ENCODE peak calls at places on chromosomes 2 and 18, in eight cellular contexts. One of them, this sample, is unnamed.

GRCh38 chr2:226701052-226701451 is 98.6 kb downstream of the IRS1 start:
- DNase-seq in left kidney: no peak
- DNase-seq in adrenal gland: no peak
- DNase-seq in NT2/D1: no peak
- DNase-seq in NCI-H1417: no peak
- DNase-seq in MM.1S: no peak
- DNase-seq in activated CD4-positive, alpha-beta T cell treated with anti-CD3 and anti-CD28 coated beads, Interleukin-2, amount 50 U/mL, for 1 hour: no peak
- DNase-seq in CD4-positive, alpha-beta T cell: no peak
- DNase-seq in this sample: no peak

GRCh38 chr2:233244818-233245217 is 6.7 kb upstream of the ATG16L1 start:
- DNase-seq in adrenal gland: no peak
- DNase-seq in MM.1S: no peak
- DNase-seq in activated CD4-positive, alpha-beta T cell treated with anti-CD3 and anti-CD28 coated beads, Interleukin-2, amount 50 U/mL, for 1 hour: no peak
- DNase-seq in NT2/D1: no peak
- DNase-seq in left kidney: no peak
- DNase-seq in NCI-H1417: no peak
- DNase-seq in CD4-positive, alpha-beta T cell: no peak
- DNase-seq in this sample: no peak

GRCh38 chr2:189641565-189641964 is 19.7 kb upstream of the ASNSD1 start:
- DNase-seq in MM.1S: no peak
- DNase-seq in NT2/D1: no peak
- DNase-seq in left kidney: no peak
- DNase-seq in activated CD4-positive, alpha-beta T cell treated with anti-CD3 and anti-CD28 coated beads, Interleukin-2, amount 50 U/mL, for 1 hour: no peak
- DNase-seq in adrenal gland: no peak
- DNase-seq in NCI-H1417: no peak
- DNase-seq in CD4-positive, alpha-beta T cell: no peak
- DNase-seq in this sample: no peak

GRCh38 chr18:47436871-47437270 is 185.4 kb upstream of the SKOR2 start:
- DNase-seq in MM.1S: no peak
- DNase-seq in NT2/D1: no peak
- DNase-seq in NCI-H1417: no peak
- DNase-seq in CD4-positive, alpha-beta T cell: no peak
- DNase-seq in activated CD4-positive, alpha-beta T cell treated with anti-CD3 and anti-CD28 coated beads, Interleukin-2, amount 50 U/mL, for 1 hour: no peak
- DNase-seq in left kidney: no peak
- DNase-seq in adrenal gland: no peak
- DNase-seq in this sample: no peak

GRCh38 chr2:14558382-14558919 is 74.1 kb upstream of the LRATD1 start:
- DNase-seq in MM.1S: no peak
- DNase-seq in NCI-H1417: no peak
- DNase-seq in activated CD4-positive, alpha-beta T cell treated with anti-CD3 and anti-CD28 coated beads, Interleukin-2, amount 50 U/mL, for 1 hour: no peak
- DNase-seq in CD4-positive, alpha-beta T cell: no peak
- DNase-seq in left kidney: no peak
- DNase-seq in adrenal gland: no peak
- DNase-seq in NT2/D1: no peak
- DNase-seq in this sample: no peak

GRCh38 chr2:72001937-72002690 is 145.5 kb downstream of the CYP26B1 start:
- DNase-seq in CD4-positive, alpha-beta T cell: no peak
- DNase-seq in adrenal gland: no peak
- DNase-seq in MM.1S: no peak
- DNase-seq in NCI-H1417: no peak
- DNase-seq in NT2/D1: no peak
- DNase-seq in activated CD4-positive, alpha-beta T cell treated with anti-CD3 and anti-CD28 coated beads, Interleukin-2, amount 50 U/mL, for 1 hour: no peak
- DNase-seq in left kidney: no peak
- DNase-seq in this sample: no peak

GRCh38 chr2:120452945-120453634 is 107.2 kb downstream of the INHBB start:
- DNase-seq in NCI-H1417: no peak
- DNase-seq in NT2/D1: no peak
- DNase-seq in MM.1S: no peak
- DNase-seq in adrenal gland: no peak
- DNase-seq in activated CD4-positive, alpha-beta T cell treated with anti-CD3 and anti-CD28 coated beads, Interleukin-2, amount 50 U/mL, for 1 hour: no peak
- DNase-seq in left kidney: no peak
- DNase-seq in CD4-positive, alpha-beta T cell: no peak
- DNase-seq in this sample: no peak

GRCh38 chr2:128304715-128305554 is 13.7 kb downstream of the HS6ST1 start:
- DNase-seq in activated CD4-positive, alpha-beta T cell treated with anti-CD3 and anti-CD28 coated beads, Interleukin-2, amount 50 U/mL, for 1 hour: no peak
- DNase-seq in adrenal gland: peak; percentile 96
- DNase-seq in NT2/D1: no peak
- DNase-seq in left kidney: peak; percentile 95
- DNase-seq in NCI-H1417: peak; percentile 81
- DNase-seq in MM.1S: peak; percentile 3
- DNase-seq in CD4-positive, alpha-beta T cell: no peak
- DNase-seq in this sample: peak; percentile 96

GRCh38 chr2:121735520-121736074 is 1.1 kb downstream of the NIFK start:
- DNase-seq in NCI-H1417: no peak
- DNase-seq in MM.1S: peak; percentile 41
- DNase-seq in adrenal gland: peak; percentile 35
- DNase-seq in CD4-positive, alpha-beta T cell: no peak
- DNase-seq in left kidney: peak; percentile 16
- DNase-seq in NT2/D1: no peak
- DNase-seq in activated CD4-positive, alpha-beta T cell treated with anti-CD3 and anti-CD28 coated beads, Interleukin-2, amount 50 U/mL, for 1 hour: no peak
- DNase-seq in this sample: no peak

GRCh38 chr18:2002604-2003003 is 568.7 kb downstream of the METTL4 start:
- DNase-seq in left kidney: no peak
- DNase-seq in activated CD4-positive, alpha-beta T cell treated with anti-CD3 and anti-CD28 coated beads, Interleukin-2, amount 50 U/mL, for 1 hour: no peak
- DNase-seq in adrenal gland: no peak
- DNase-seq in NCI-H1417: no peak
- DNase-seq in MM.1S: no peak
- DNase-seq in CD4-positive, alpha-beta T cell: no peak
- DNase-seq in NT2/D1: no peak
- DNase-seq in this sample: no peak

GRCh38 chr18:62928316-62928715 is 213.0 kb downstream of the PHLPP1 start:
- DNase-seq in activated CD4-positive, alpha-beta T cell treated with anti-CD3 and anti-CD28 coated beads, Interleukin-2, amount 50 U/mL, for 1 hour: no peak
- DNase-seq in left kidney: no peak
- DNase-seq in MM.1S: no peak
- DNase-seq in CD4-positive, alpha-beta T cell: no peak
- DNase-seq in NCI-H1417: no peak
- DNase-seq in NT2/D1: no peak
- DNase-seq in adrenal gland: no peak
- DNase-seq in this sample: no peak

GRCh38 chr2:18435425-18436037 is 124.9 kb downstream of the RDH14 start:
- DNase-seq in MM.1S: peak; percentile 53
- DNase-seq in NT2/D1: peak; percentile 60
- DNase-seq in NCI-H1417: peak; percentile 33
- DNase-seq in left kidney: peak; percentile 87
- DNase-seq in CD4-positive, alpha-beta T cell: no peak
- DNase-seq in activated CD4-positive, alpha-beta T cell treated with anti-CD3 and anti-CD28 coated beads, Interleukin-2, amount 50 U/mL, for 1 hour: no peak
- DNase-seq in adrenal gland: no peak
- DNase-seq in this sample: peak; percentile 17

GRCh38 chr2:201621293-201621999 is 21.9 kb downstream of the TMEM237 start:
- DNase-seq in NCI-H1417: no peak
- DNase-seq in adrenal gland: no peak
- DNase-seq in left kidney: no peak
- DNase-seq in MM.1S: no peak
- DNase-seq in NT2/D1: no peak
- DNase-seq in CD4-positive, alpha-beta T cell: no peak
- DNase-seq in activated CD4-positive, alpha-beta T cell treated with anti-CD3 and anti-CD28 coated beads, Interleukin-2, amount 50 U/mL, for 1 hour: no peak
- DNase-seq in this sample: no peak

GRCh38 chr2:238906936-238907716 is 59.2 kb downstream of the TWIST2 start:
- DNase-seq in NCI-H1417: no peak
- DNase-seq in MM.1S: no peak
- DNase-seq in NT2/D1: no peak
- DNase-seq in activated CD4-positive, alpha-beta T cell treated with anti-CD3 and anti-CD28 coated beads, Interleukin-2, amount 50 U/mL, for 1 hour: no peak
- DNase-seq in adrenal gland: no peak
- DNase-seq in left kidney: peak; percentile 79
- DNase-seq in CD4-positive, alpha-beta T cell: no peak
- DNase-seq in this sample: no peak

GRCh38 chr2:69514406-69514805 is 77.2 kb upstream of the NFU1 start:
- DNase-seq in activated CD4-positive, alpha-beta T cell treated with anti-CD3 and anti-CD28 coated beads, Interleukin-2, amount 50 U/mL, for 1 hour: no peak
- DNase-seq in NCI-H1417: no peak
- DNase-seq in CD4-positive, alpha-beta T cell: no peak
- DNase-seq in left kidney: peak; percentile 43
- DNase-seq in adrenal gland: peak; percentile 70
- DNase-seq in NT2/D1: peak; percentile 42
- DNase-seq in MM.1S: no peak
- DNase-seq in this sample: no peak

GRCh38 chr2:25955869-25956535 is 26.3 kb downstream of the KIF3C start:
- DNase-seq in NCI-H1417: no peak
- DNase-seq in activated CD4-positive, alpha-beta T cell treated with anti-CD3 and anti-CD28 coated beads, Interleukin-2, amount 50 U/mL, for 1 hour: no peak
- DNase-seq in left kidney: no peak
- DNase-seq in CD4-positive, alpha-beta T cell: no peak
- DNase-seq in NT2/D1: no peak
- DNase-seq in adrenal gland: no peak
- DNase-seq in MM.1S: no peak
- DNase-seq in this sample: no peak

GRCh38 chr2:6977095-6977777 is 60.0 kb downstream of the RNF144A start:
- DNase-seq in adrenal gland: peak; percentile 93
- DNase-seq in NCI-H1417: no peak
- DNase-seq in CD4-positive, alpha-beta T cell: no peak
- DNase-seq in left kidney: no peak
- DNase-seq in NT2/D1: no peak
- DNase-seq in MM.1S: no peak
- DNase-seq in activated CD4-positive, alpha-beta T cell treated with anti-CD3 and anti-CD28 coated beads, Interleukin-2, amount 50 U/mL, for 1 hour: no peak
- DNase-seq in this sample: peak; percentile 77

GRCh38 chr2:156864230-156864629 is 393.3 kb upstream of the GALNT5 start:
- DNase-seq in activated CD4-positive, alpha-beta T cell treated with anti-CD3 and anti-CD28 coated beads, Interleukin-2, amount 50 U/mL, for 1 hour: no peak
- DNase-seq in NT2/D1: no peak
- DNase-seq in MM.1S: no peak
- DNase-seq in adrenal gland: no peak
- DNase-seq in NCI-H1417: no peak
- DNase-seq in CD4-positive, alpha-beta T cell: no peak
- DNase-seq in left kidney: no peak
- DNase-seq in this sample: no peak

GRCh38 chr2:160315337-160315736 is 115.3 kb upstream of the ITGB6 start:
- DNase-seq in MM.1S: no peak
- DNase-seq in left kidney: no peak
- DNase-seq in adrenal gland: no peak
- DNase-seq in CD4-positive, alpha-beta T cell: no peak
- DNase-seq in NT2/D1: no peak
- DNase-seq in NCI-H1417: no peak
- DNase-seq in activated CD4-positive, alpha-beta T cell treated with anti-CD3 and anti-CD28 coated beads, Interleukin-2, amount 50 U/mL, for 1 hour: no peak
- DNase-seq in this sample: no peak

GRCh38 chr2:172307800-172308199 is 119.6 kb upstream of the ITGA6 start:
- DNase-seq in CD4-positive, alpha-beta T cell: no peak
- DNase-seq in NT2/D1: no peak
- DNase-seq in left kidney: peak; percentile 39
- DNase-seq in NCI-H1417: no peak
- DNase-seq in activated CD4-positive, alpha-beta T cell treated with anti-CD3 and anti-CD28 coated beads, Interleukin-2, amount 50 U/mL, for 1 hour: no peak
- DNase-seq in MM.1S: no peak
- DNase-seq in adrenal gland: no peak
- DNase-seq in this sample: peak; percentile 38

GRCh38 chr18:77114564-77115391 is 17.8 kb downstream of the MBP start:
- DNase-seq in CD4-positive, alpha-beta T cell: no peak
- DNase-seq in left kidney: peak; percentile 68
- DNase-seq in NCI-H1417: no peak
- DNase-seq in activated CD4-positive, alpha-beta T cell treated with anti-CD3 and anti-CD28 coated beads, Interleukin-2, amount 50 U/mL, for 1 hour: no peak
- DNase-seq in NT2/D1: no peak
- DNase-seq in adrenal gland: peak; percentile 90
- DNase-seq in MM.1S: no peak
- DNase-seq in this sample: peak; percentile 93

This sample was measured in prostate gland.